ENCODE peak calls at places on chromosomes 12 and 14, in nine cellular contexts. One of them, this sample, is unnamed.

GRCh38 chr12:40959041-40959440 is 229.1 kb upstream of the PDZRN4 start:
- DNase-seq in lower lobe of right lung: no peak
- DNase-seq in KBM-7: no peak
- DNase-seq in tibial artery: no peak
- DNase-seq in NCI-H460: no peak
- DNase-seq in C1 segment of cervical spinal cord: no peak
- DNase-seq in Ammon's horn: no peak
- DNase-seq in GDM1: no peak
- DNase-seq in endothelial cell: no peak
- DNase-seq in this sample: no peak

GRCh38 chr14:67999693-68000384 is 180.3 kb downstream of the RAD51B start:
- DNase-seq in C1 segment of cervical spinal cord: no peak
- DNase-seq in lower lobe of right lung: no peak
- DNase-seq in tibial artery: no peak
- DNase-seq in endothelial cell: no peak
- DNase-seq in NCI-H460: no peak
- DNase-seq in KBM-7: no peak
- DNase-seq in GDM1: no peak
- DNase-seq in Ammon's horn: no peak
- DNase-seq in this sample: no peak

GRCh38 chr12:90979936-90980335 is 24.8 kb downstream of the EPYC start:
- DNase-seq in Ammon's horn: no peak
- DNase-seq in NCI-H460: no peak
- DNase-seq in KBM-7: no peak
- DNase-seq in C1 segment of cervical spinal cord: no peak
- DNase-seq in lower lobe of right lung: no peak
- DNase-seq in tibial artery: no peak
- DNase-seq in endothelial cell: no peak
- DNase-seq in GDM1: no peak
- DNase-seq in this sample: no peak

GRCh38 chr12:10753066-10753465 is 29.9 kb upstream of the YBX3 start:
- DNase-seq in GDM1: no peak
- DNase-seq in NCI-H460: no peak
- DNase-seq in endothelial cell: no peak
- DNase-seq in Ammon's horn: no peak
- DNase-seq in tibial artery: no peak
- DNase-seq in C1 segment of cervical spinal cord: no peak
- DNase-seq in lower lobe of right lung: no peak
- DNase-seq in KBM-7: no peak
- DNase-seq in this sample: no peak

GRCh38 chr14:26217778-26218177 is 380.1 kb downstream of the NOVA1 start:
- DNase-seq in KBM-7: no peak
- DNase-seq in Ammon's horn: no peak
- DNase-seq in endothelial cell: no peak
- DNase-seq in lower lobe of right lung: no peak
- DNase-seq in NCI-H460: no peak
- DNase-seq in tibial artery: no peak
- DNase-seq in GDM1: no peak
- DNase-seq in C1 segment of cervical spinal cord: no peak
- DNase-seq in this sample: no peak

GRCh38 chr14:77338332-77338731 is 17.5 kb downstream of the GSTZ1 start:
- DNase-seq in NCI-H460: no peak
- DNase-seq in Ammon's horn: no peak
- DNase-seq in lower lobe of right lung: no peak
- DNase-seq in GDM1: no peak
- DNase-seq in endothelial cell: no peak
- DNase-seq in KBM-7: no peak
- DNase-seq in C1 segment of cervical spinal cord: no peak
- DNase-seq in tibial artery: no peak
- DNase-seq in this sample: no peak

GRCh38 chr14:41609704-41610183 is 3.1 kb downstream of the LRFN5 start:
- DNase-seq in lower lobe of right lung: no peak
- DNase-seq in Ammon's horn: peak; percentile 85
- DNase-seq in GDM1: no peak
- DNase-seq in tibial artery: no peak
- DNase-seq in KBM-7: no peak
- DNase-seq in NCI-H460: no peak
- DNase-seq in C1 segment of cervical spinal cord: peak; percentile 44
- DNase-seq in endothelial cell: peak; percentile 65
- DNase-seq in this sample: peak; percentile 77

GRCh38 chr14:20830831-20831230 is 28.2 kb upstream of the RNASE1 start:
- DNase-seq in lower lobe of right lung: no peak
- DNase-seq in KBM-7: no peak
- DNase-seq in C1 segment of cervical spinal cord: no peak
- DNase-seq in GDM1: no peak
- DNase-seq in Ammon's horn: no peak
- DNase-seq in endothelial cell: no peak
- DNase-seq in NCI-H460: no peak
- DNase-seq in tibial artery: no peak
- DNase-seq in this sample: no peak

GRCh38 chr12:132327351-132328171 is 1.8 kb downstream of the GALNT9 start:
- DNase-seq in tibial artery: no peak
- DNase-seq in GDM1: peak; percentile 66
- DNase-seq in NCI-H460: no peak
- DNase-seq in endothelial cell: no peak
- DNase-seq in Ammon's horn: peak; percentile 68
- DNase-seq in KBM-7: peak; percentile 64
- DNase-seq in lower lobe of right lung: peak; percentile 53
- DNase-seq in C1 segment of cervical spinal cord: peak; percentile 61
- DNase-seq in this sample: peak; percentile 62

GRCh38 chr14:29716150-29716549 is 211.5 kb downstream of the PRKD1 start:
- DNase-seq in NCI-H460: no peak
- DNase-seq in endothelial cell: no peak
- DNase-seq in Ammon's horn: no peak
- DNase-seq in lower lobe of right lung: no peak
- DNase-seq in GDM1: no peak
- DNase-seq in C1 segment of cervical spinal cord: no peak
- DNase-seq in tibial artery: no peak
- DNase-seq in KBM-7: no peak
- DNase-seq in this sample: no peak

GRCh38 chr14:48725001-48725734 is 861.0 kb downstream of the RPS29 start:
- DNase-seq in NCI-H460: no peak
- DNase-seq in Ammon's horn: no peak
- DNase-seq in GDM1: no peak
- DNase-seq in C1 segment of cervical spinal cord: no peak
- DNase-seq in endothelial cell: no peak
- DNase-seq in KBM-7: no peak
- DNase-seq in lower lobe of right lung: no peak
- DNase-seq in tibial artery: no peak
- DNase-seq in this sample: no peak

GRCh38 chr14:75454963-75455546 is 27.2 kb downstream of the JDP2 start:
- DNase-seq in endothelial cell: no peak
- DNase-seq in NCI-H460: no peak
- DNase-seq in tibial artery: peak; percentile 84
- DNase-seq in GDM1: no peak
- DNase-seq in lower lobe of right lung: peak; percentile 72
- DNase-seq in C1 segment of cervical spinal cord: no peak
- DNase-seq in Ammon's horn: no peak
- DNase-seq in KBM-7: peak; percentile 35
- DNase-seq in this sample: no peak

GRCh38 chr14:63692309-63693020 is 35.4 kb downstream of the SGPP1 start:
- DNase-seq in endothelial cell: no peak
- DNase-seq in NCI-H460: no peak
- DNase-seq in KBM-7: peak; percentile 59
- DNase-seq in GDM1: peak; percentile 1
- DNase-seq in lower lobe of right lung: no peak
- DNase-seq in Ammon's horn: no peak
- DNase-seq in C1 segment of cervical spinal cord: no peak
- DNase-seq in tibial artery: no peak
- DNase-seq in this sample: no peak

GRCh38 chr12:49804821-49805220 is 23.4 kb downstream of the NCKAP5L start:
- DNase-seq in C1 segment of cervical spinal cord: no peak
- DNase-seq in NCI-H460: no peak
- DNase-seq in GDM1: no peak
- DNase-seq in endothelial cell: no peak
- DNase-seq in lower lobe of right lung: no peak
- DNase-seq in KBM-7: no peak
- DNase-seq in Ammon's horn: no peak
- DNase-seq in tibial artery: no peak
- DNase-seq in this sample: peak; percentile 45

GRCh38 chr12:93669452-93669851 is 7.7 kb upstream of the CRADD start:
- DNase-seq in Ammon's horn: no peak
- DNase-seq in tibial artery: no peak
- DNase-seq in KBM-7: no peak
- DNase-seq in C1 segment of cervical spinal cord: no peak
- DNase-seq in lower lobe of right lung: no peak
- DNase-seq in GDM1: no peak
- DNase-seq in endothelial cell: no peak
- DNase-seq in NCI-H460: no peak
- DNase-seq in this sample: no peak

GRCh38 chr14:68512088-68512487 is 280.8 kb downstream of the ZFP36L1 start:
- DNase-seq in GDM1: no peak
- DNase-seq in NCI-H460: no peak
- DNase-seq in C1 segment of cervical spinal cord: no peak
- DNase-seq in KBM-7: no peak
- DNase-seq in tibial artery: no peak
- DNase-seq in Ammon's horn: peak; percentile 55
- DNase-seq in endothelial cell: no peak
- DNase-seq in lower lobe of right lung: no peak
- DNase-seq in this sample: no peak

GRCh38 chr12:1339608-1340319 is 254.6 kb downstream of the FBXL14 start:
- DNase-seq in KBM-7: no peak
- DNase-seq in Ammon's horn: no peak
- DNase-seq in tibial artery: no peak
- DNase-seq in endothelial cell: no peak
- DNase-seq in GDM1: no peak
- DNase-seq in C1 segment of cervical spinal cord: no peak
- DNase-seq in lower lobe of right lung: no peak
- DNase-seq in NCI-H460: no peak
- DNase-seq in this sample: peak; percentile 26

GRCh38 chr14:105294142-105294597 is 6.6 kb downstream of the BRF1 start:
- DNase-seq in GDM1: peak; percentile 66
- DNase-seq in NCI-H460: no peak
- DNase-seq in C1 segment of cervical spinal cord: peak; percentile 89
- DNase-seq in tibial artery: no peak
- DNase-seq in Ammon's horn: peak; percentile 80
- DNase-seq in KBM-7: peak; percentile 56
- DNase-seq in lower lobe of right lung: no peak
- DNase-seq in endothelial cell: no peak
- DNase-seq in this sample: peak; percentile 82

GRCh38 chr12:43965899-43966298 is 130.0 kb downstream of the TMEM117 start:
- DNase-seq in NCI-H460: no peak
- DNase-seq in tibial artery: no peak
- DNase-seq in Ammon's horn: no peak
- DNase-seq in GDM1: no peak
- DNase-seq in C1 segment of cervical spinal cord: no peak
- DNase-seq in KBM-7: no peak
- DNase-seq in lower lobe of right lung: no peak
- DNase-seq in endothelial cell: no peak
- DNase-seq in this sample: no peak

GRCh38 chr14:95519699-95520098 is 3.2 kb upstream of the SYNE3 start:
- DNase-seq in tibial artery: peak; percentile 93
- DNase-seq in Ammon's horn: no peak
- DNase-seq in lower lobe of right lung: peak; percentile 73
- DNase-seq in GDM1: peak; percentile 61
- DNase-seq in endothelial cell: no peak
- DNase-seq in C1 segment of cervical spinal cord: peak; percentile 39
- DNase-seq in NCI-H460: no peak
- DNase-seq in KBM-7: peak; percentile 75
- DNase-seq in this sample: peak; percentile 82

GRCh38 chr12:89501793-89502192 is 22.8 kb downstream of the GALNT4 start:
- DNase-seq in NCI-H460: no peak
- DNase-seq in endothelial cell: no peak
- DNase-seq in tibial artery: no peak
- DNase-seq in lower lobe of right lung: no peak
- DNase-seq in C1 segment of cervical spinal cord: no peak
- DNase-seq in KBM-7: no peak
- DNase-seq in GDM1: no peak
- DNase-seq in Ammon's horn: no peak
- DNase-seq in this sample: no peak

GRCh38 chr12:75722714-75723200 is 211.3 kb upstream of the KRR1 start:
- DNase-seq in Ammon's horn: peak; percentile 89
- DNase-seq in GDM1: peak; percentile 49
- DNase-seq in lower lobe of right lung: no peak
- DNase-seq in tibial artery: no peak
- DNase-seq in NCI-H460: peak; percentile 72
- DNase-seq in C1 segment of cervical spinal cord: peak; percentile 38
- DNase-seq in endothelial cell: no peak
- DNase-seq in KBM-7: peak; percentile 76
- DNase-seq in this sample: no peak

GRCh38 chr12:19546611-19547162 is 107.4 kb downstream of the AEBP2 start:
- DNase-seq in C1 segment of cervical spinal cord: no peak
- DNase-seq in lower lobe of right lung: no peak
- DNase-seq in KBM-7: no peak
- DNase-seq in tibial artery: no peak
- DNase-seq in endothelial cell: no peak
- DNase-seq in Ammon's horn: peak; percentile 49
- DNase-seq in NCI-H460: no peak
- DNase-seq in GDM1: no peak
- DNase-seq in this sample: no peak

GRCh38 chr12:124863409-124864325 is at the start of gene SCARB1:
- DNase-seq in endothelial cell: peak; percentile 83
- DNase-seq in tibial artery: peak; percentile 89
- DNase-seq in C1 segment of cervical spinal cord: peak; percentile 80
- DNase-seq in lower lobe of right lung: peak; percentile 88
- DNase-seq in Ammon's horn: peak; percentile 91
- DNase-seq in KBM-7: peak; percentile 84
- DNase-seq in NCI-H460: peak; percentile 78
- DNase-seq in GDM1: peak; percentile 87
- DNase-seq in this sample: peak; percentile 92

GRCh38 chr12:78820946-78821345 is 43.6 kb upstream of the SYT1 start:
- DNase-seq in KBM-7: no peak
- DNase-seq in endothelial cell: no peak
- DNase-seq in lower lobe of right lung: no peak
- DNase-seq in GDM1: no peak
- DNase-seq in C1 segment of cervical spinal cord: no peak
- DNase-seq in NCI-H460: no peak
- DNase-seq in Ammon's horn: no peak
- DNase-seq in tibial artery: no peak
- DNase-seq in this sample: no peak

GRCh38 chr14:75142494-75142893 is 15.6 kb upstream of the NEK9 start:
- DNase-seq in NCI-H460: no peak
- DNase-seq in tibial artery: no peak
- DNase-seq in Ammon's horn: no peak
- DNase-seq in C1 segment of cervical spinal cord: no peak
- DNase-seq in KBM-7: no peak
- DNase-seq in endothelial cell: no peak
- DNase-seq in GDM1: no peak
- DNase-seq in lower lobe of right lung: no peak
- DNase-seq in this sample: no peak

GRCh38 chr14:23382276-23382675 is 5.4 kb downstream of the CMTM5 start:
- DNase-seq in NCI-H460: no peak
- DNase-seq in tibial artery: no peak
- DNase-seq in KBM-7: no peak
- DNase-seq in GDM1: no peak
- DNase-seq in lower lobe of right lung: no peak
- DNase-seq in C1 segment of cervical spinal cord: no peak
- DNase-seq in endothelial cell: no peak
- DNase-seq in Ammon's horn: no peak
- DNase-seq in this sample: no peak

GRCh38 chr14:61551419-61551818 is 143.9 kb upstream of the HIF1A start:
- DNase-seq in endothelial cell: no peak
- DNase-seq in tibial artery: no peak
- DNase-seq in Ammon's horn: no peak
- DNase-seq in lower lobe of right lung: no peak
- DNase-seq in C1 segment of cervical spinal cord: no peak
- DNase-seq in KBM-7: no peak
- DNase-seq in NCI-H460: no peak
- DNase-seq in GDM1: no peak
- DNase-seq in this sample: no peak

GRCh38 chr12:1808798-1809480 is 11.4 kb upstream of the LRTM2 start:
- DNase-seq in GDM1: no peak
- DNase-seq in NCI-H460: no peak
- DNase-seq in lower lobe of right lung: peak; percentile 44
- DNase-seq in KBM-7: peak; percentile 39
- DNase-seq in tibial artery: peak; percentile 55
- DNase-seq in endothelial cell: no peak
- DNase-seq in Ammon's horn: no peak
- DNase-seq in C1 segment of cervical spinal cord: no peak
- DNase-seq in this sample: no peak

GRCh38 chr14:85762523-85762922 is 232.6 kb downstream of the FLRT2 start:
- DNase-seq in NCI-H460: no peak
- DNase-seq in GDM1: no peak
- DNase-seq in KBM-7: no peak
- DNase-seq in Ammon's horn: peak; percentile 41
- DNase-seq in C1 segment of cervical spinal cord: no peak
- DNase-seq in endothelial cell: no peak
- DNase-seq in tibial artery: no peak
- DNase-seq in lower lobe of right lung: no peak
- DNase-seq in this sample: no peak

GRCh38 chr14:35758523-35759129 is 50.5 kb downstream of the RALGAPA1 start:
- DNase-seq in Ammon's horn: no peak
- DNase-seq in C1 segment of cervical spinal cord: no peak
- DNase-seq in endothelial cell: no peak
- DNase-seq in tibial artery: no peak
- DNase-seq in GDM1: no peak
- DNase-seq in KBM-7: no peak
- DNase-seq in lower lobe of right lung: no peak
- DNase-seq in NCI-H460: no peak
- DNase-seq in this sample: no peak

This sample was measured in Right ventricle myocardium inferior.